ENCODE peak calls at places on chromosome 3, in seven cellular contexts. F, X, H, J, Q, D and T are unnamed samples.

GRCh38 chr3:121724130-121724529 is 25.4 kb downstream of the GOLGB1 start:
- DNase-seq in D (no peak), J (no peak), X (no peak), H (no peak), Q (no peak), F (peak), T (no peak)

GRCh38 chr3:73298243-73299183 is 237.1 kb downstream of the EBLN2 start:
- DNase-seq in H (no peak), J (no peak), F (no peak), D (no peak), X (no peak), Q (no peak), T (no peak)

GRCh38 chr3:13565581-13566461 is 16.9 kb downstream of the FBLN2 start:
- DNase-seq in D (no peak), J (peak), Q (no peak), X (no peak), F (no peak), H (no peak), T (no peak)

GRCh38 chr3:104564045-104564643 is 802.6 kb upstream of the ALCAM start:
- DNase-seq in X (peak), J (no peak), Q (peak), H (peak), D (peak), F (peak), T (no peak)

GRCh38 chr3:137039570-137039969 is 81.8 kb downstream of the IL20RB start:
- DNase-seq in J (no peak), F (no peak), D (no peak), Q (peak), X (no peak), H (no peak), T (no peak)

GRCh38 chr3:197546307-197547085 is 9.3 kb downstream of the BDH1 start:
- DNase-seq in Q (no peak), H (no peak), F (no peak), J (no peak), X (no peak), D (no peak), T (no peak)

GRCh38 chr3:184742676-184743135 is 30.8 kb upstream of the MAGEF1 start:
- DNase-seq in Q (no peak), F (no peak), J (peak), X (no peak), H (no peak), D (no peak), T (no peak)

GRCh38 chr3:139547666-139548065 is 8.1 kb upstream of the RBP1 start:
- DNase-seq in J (no peak), H (no peak), Q (no peak), F (no peak), D (no peak), X (no peak), T (no peak)

GRCh38 chr3:190375250-190375649 is 12.7 kb upstream of the CLDN16 start:
- DNase-seq in X (no peak), H (no peak), F (no peak), D (no peak), Q (no peak), J (no peak), T (no peak)

GRCh38 chr3:58063424-58063823 is 55.2 kb downstream of the FLNB start:
- DNase-seq in J (no peak), H (no peak), D (no peak), X (no peak), Q (peak), F (no peak), T (no peak)

GRCh38 chr3:46516521-46516920 is 18.7 kb downstream of the RTP3 start:
- DNase-seq in D (no peak), H (no peak), Q (no peak), F (no peak), X (no peak), J (no peak), T (no peak)

GRCh38 chr3:43327184-43327950 is 41.0 kb downstream of the SNRK start:
- DNase-seq in J (no peak), D (no peak), F (no peak), X (no peak), Q (peak), H (no peak), T (no peak)

GRCh38 chr3:105866656-105867653 is 1.9 kb downstream of the CBLB start:
- DNase-seq in D (no peak), Q (peak), F (peak), J (no peak), H (peak), X (no peak), T (no peak)

GRCh38 chr3:98540346-98540745 is 8.6 kb downstream of the GPR15 start:
- DNase-seq in H (no peak), F (peak), D (no peak), J (no peak), X (no peak), Q (no peak), T (no peak)

GRCh38 chr3:134777341-134777740 is 17.7 kb upstream of the EPHB1 start:
- DNase-seq in F (no peak), J (no peak), D (no peak), H (no peak), X (no peak), Q (no peak), T (no peak)

GRCh38 chr3:57805263-57805662 is 49.2 kb downstream of the SLMAP start:
- DNase-seq in Q (no peak), X (no peak), D (no peak), F (no peak), J (no peak), H (no peak), T (no peak)

GRCh38 chr3:140510303-140510861 is 167.5 kb upstream of the TRIM42 start:
- DNase-seq in J (no peak), D (no peak), Q (no peak), H (no peak), X (no peak), F (no peak), T (no peak)

GRCh38 chr3:123447749-123448502 is 964 bp downstream of the ADCY5 start:
- DNase-seq in Q (peak), D (peak), J (peak), H (peak), F (no peak), X (peak), T (peak)

GRCh38 chr3:50623840-50624474 is 7.0 kb downstream of the MAPKAPK3 start:
- DNase-seq in J (no peak), F (peak), H (peak), D (no peak), X (no peak), Q (no peak), T (no peak)

GRCh38 chr3:33787328-33788009 is 11.0 kb upstream of the PDCD6IP start:
- DNase-seq in J (peak), X (peak), Q (peak), H (peak), F (peak), D (peak), T (peak)